ENCODE peak calls at places on chromosomes 4 and X, in five cellular contexts. One of them, this sample, is unnamed.

GRCh38 chr4:101871962-101872676 is 81.6 kb downstream of the BANK1 start:
- DNase-seq in A549: no peak
- DNase-seq in astrocyte of the spinal cord: no peak
- DNase-seq in kidney epithelial cell: no peak
- DNase-seq in Panc1: no peak
- DNase-seq in this sample: no peak

GRCh38 chrX:374566-374965 is 12.1 kb downstream of the PPP2R3B start:
- DNase-seq in kidney epithelial cell: no peak
- DNase-seq in Panc1: no peak
- DNase-seq in A549: no peak
- DNase-seq in astrocyte of the spinal cord: no peak
- DNase-seq in this sample: no peak

GRCh38 chrX:38282044-38282443 is 45.3 kb downstream of the RPGR start:
- DNase-seq in kidney epithelial cell: no peak
- DNase-seq in Panc1: no peak
- DNase-seq in A549: peak; percentile 4
- DNase-seq in astrocyte of the spinal cord: no peak
- DNase-seq in this sample: peak; percentile 50

GRCh38 chr4:88672987-88673386 is 24.6 kb downstream of the NAP1L5 start:
- DNase-seq in kidney epithelial cell: no peak
- DNase-seq in astrocyte of the spinal cord: peak; percentile 56
- DNase-seq in Panc1: no peak
- DNase-seq in A549: peak; percentile 30
- DNase-seq in this sample: peak; percentile 63

GRCh38 chr4:107275192-107275591 is 239.1 kb upstream of the DKK2 start:
- DNase-seq in astrocyte of the spinal cord: no peak
- DNase-seq in Panc1: no peak
- DNase-seq in A549: no peak
- DNase-seq in kidney epithelial cell: no peak
- DNase-seq in this sample: no peak

GRCh38 chrX:151726751-151727150 is 7.8 kb upstream of the CNGA2 start:
- DNase-seq in A549: no peak
- DNase-seq in Panc1: no peak
- DNase-seq in astrocyte of the spinal cord: no peak
- DNase-seq in kidney epithelial cell: no peak
- DNase-seq in this sample: no peak

GRCh38 chr4:176949022-176949421 is 156.3 kb upstream of the VEGFC start:
- DNase-seq in A549: no peak
- DNase-seq in kidney epithelial cell: no peak
- DNase-seq in Panc1: no peak
- DNase-seq in astrocyte of the spinal cord: peak; percentile 45
- DNase-seq in this sample: peak; percentile 31

GRCh38 chrX:96704661-96705060 is 20.0 kb downstream of the DIAPH2 start:
- DNase-seq in astrocyte of the spinal cord: no peak
- DNase-seq in A549: no peak
- DNase-seq in Panc1: no peak
- DNase-seq in kidney epithelial cell: no peak
- DNase-seq in this sample: peak; percentile 33

GRCh38 chr4:147566762-147567161 is 50.4 kb upstream of the TMEM184C start:
- DNase-seq in A549: no peak
- DNase-seq in kidney epithelial cell: no peak
- DNase-seq in Panc1: no peak
- DNase-seq in astrocyte of the spinal cord: no peak
- DNase-seq in this sample: no peak

GRCh38 chr4:153387981-153388380 is 43.5 kb downstream of the MND1 start:
- DNase-seq in astrocyte of the spinal cord: no peak
- DNase-seq in A549: no peak
- DNase-seq in Panc1: no peak
- DNase-seq in kidney epithelial cell: no peak
- DNase-seq in this sample: no peak

GRCh38 chrX:30065226-30065625 is 150.1 kb upstream of the MAGEB2 start:
- DNase-seq in Panc1: no peak
- DNase-seq in kidney epithelial cell: no peak
- DNase-seq in A549: no peak
- DNase-seq in astrocyte of the spinal cord: peak; percentile 18
- DNase-seq in this sample: peak; percentile 22

GRCh38 chr4:167234388-167234881 is at the start of gene SPOCK3:
- DNase-seq in A549: peak; percentile 17
- DNase-seq in Panc1: no peak
- DNase-seq in kidney epithelial cell: no peak
- DNase-seq in astrocyte of the spinal cord: peak; percentile 39
- DNase-seq in this sample: peak; percentile 51

GRCh38 chr4:61507091-61507490 is 307.0 kb downstream of the ADGRL3 start:
- DNase-seq in Panc1: no peak
- DNase-seq in kidney epithelial cell: no peak
- DNase-seq in astrocyte of the spinal cord: no peak
- DNase-seq in A549: no peak
- DNase-seq in this sample: no peak

GRCh38 chr4:56505269-56506109 is at the start of gene ARL9:
- DNase-seq in Panc1: no peak
- DNase-seq in A549: peak; percentile 2
- DNase-seq in kidney epithelial cell: no peak
- DNase-seq in astrocyte of the spinal cord: peak; percentile 68
- DNase-seq in this sample: peak; percentile 45

GRCh38 chrX:37580080-37580479 is 8.6 kb downstream of the LANCL3 start:
- DNase-seq in A549: no peak
- DNase-seq in kidney epithelial cell: no peak
- DNase-seq in astrocyte of the spinal cord: no peak
- DNase-seq in Panc1: no peak
- DNase-seq in this sample: no peak

GRCh38 chr4:173531085-173531965 is 1.3 kb upstream of the HAND2 start:
- DNase-seq in kidney epithelial cell: no peak
- DNase-seq in A549: no peak
- DNase-seq in astrocyte of the spinal cord: no peak
- DNase-seq in Panc1: no peak
- DNase-seq in this sample: no peak

DNA sequence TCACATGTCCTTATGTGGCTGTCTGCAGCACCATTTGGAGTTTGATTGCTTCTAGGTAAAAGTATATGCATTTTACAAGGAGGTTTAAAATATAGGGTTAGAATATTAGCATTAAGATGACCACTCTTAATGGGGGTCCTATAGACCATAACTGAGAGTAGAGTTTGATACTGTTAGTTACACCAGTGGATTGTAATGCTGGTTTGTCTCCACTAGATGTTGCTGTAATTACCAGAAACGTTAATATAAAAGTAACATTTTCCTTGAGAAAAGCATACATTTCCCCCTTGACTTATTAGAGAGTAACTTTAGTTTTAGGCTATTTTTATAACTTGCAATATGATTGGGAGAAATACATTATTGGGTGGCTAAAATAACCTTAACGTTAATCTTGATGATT is 93.0 kb downstream of the ZXDA start:
- DNase-seq in astrocyte of the spinal cord: no peak
- DNase-seq in Panc1: no peak
- DNase-seq in A549: no peak
- DNase-seq in kidney epithelial cell: no peak
- DNase-seq in this sample: peak; percentile 2
- TF ChIP-seq CTCF in astrocyte of the spinal cord: peak; percentile 29
- TF ChIP-seq CTCF in Panc1: peak; percentile 64
- TF ChIP-seq CTCF in A549: peak; percentile 27
- TF ChIP-seq CTCF in kidney epithelial cell: no peak
- TF ChIP-seq CTCF in this sample: peak; percentile 63

GRCh38 chrX:47380268-47380667 is 9.9 kb downstream of the ZNF157 start:
- DNase-seq in kidney epithelial cell: no peak
- DNase-seq in astrocyte of the spinal cord: no peak
- DNase-seq in A549: no peak
- DNase-seq in Panc1: no peak
- DNase-seq in this sample: no peak
- H3K4me3 ChIP-seq in kidney epithelial cell: no peak overlapping the region
- H3K4me3 ChIP-seq in astrocyte of the spinal cord: no peak overlapping the region
- H3K4me3 ChIP-seq in A549: no peak overlapping the region
- H3K4me3 ChIP-seq in Panc1: no peak overlapping the region
- H3K4me3 ChIP-seq in this sample: no peak overlapping the region

DNA sequence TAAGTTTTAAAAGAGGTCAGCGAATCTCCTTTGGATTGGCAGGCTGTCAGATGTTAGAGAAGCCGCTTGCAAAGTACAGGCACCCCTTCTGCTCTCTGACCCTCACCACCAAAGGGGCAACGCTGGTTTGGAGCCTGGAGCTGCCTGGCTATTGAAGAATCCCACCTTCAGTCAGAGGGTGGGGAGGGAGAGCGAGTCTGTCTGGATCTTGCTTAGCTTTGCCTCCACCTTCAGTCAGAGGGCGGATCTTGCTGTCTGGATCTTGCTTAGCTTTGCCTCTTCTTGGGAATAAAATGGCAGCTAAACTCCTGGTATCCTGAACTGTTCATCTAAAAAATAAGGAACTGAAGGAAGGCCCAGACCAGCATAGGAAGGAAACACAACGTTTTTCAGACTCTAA is 7.3 kb downstream of the CCDC110 start:
- DNase-seq in astrocyte of the spinal cord: no peak
- DNase-seq in kidney epithelial cell: no peak
- DNase-seq in A549: no peak
- DNase-seq in Panc1: no peak
- DNase-seq in this sample: no peak
- TF ChIP-seq CTCF in astrocyte of the spinal cord: no peak
- TF ChIP-seq CTCF in kidney epithelial cell: no peak
- TF ChIP-seq CTCF in A549: no peak
- TF ChIP-seq CTCF in Panc1: no peak
- TF ChIP-seq CTCF in this sample: no peak

GRCh38 chr4:87053802-87054767 is 119.3 kb downstream of the AFF1 start:
- DNase-seq in kidney epithelial cell: no peak
- DNase-seq in astrocyte of the spinal cord: no peak
- DNase-seq in A549: no peak
- DNase-seq in Panc1: no peak
- DNase-seq in this sample: no peak
- H3K4me3 ChIP-seq in kidney epithelial cell: no peak overlapping the region
- H3K4me3 ChIP-seq in astrocyte of the spinal cord: no peak overlapping the region
- H3K4me3 ChIP-seq in A549: no peak overlapping the region
- H3K4me3 ChIP-seq in Panc1: no peak overlapping the region
- H3K4me3 ChIP-seq in this sample: no peak overlapping the region